ENCODE peak calls at places on chromosomes 7 and 10, in nine cellular contexts. S is coronary artery, A is PC-3, W is esophagus muscularis mucosa, O is endothelial cell of umbilical vein, B is IMR-90, N is left ventricle myocardium inferior, L is psoas muscle, U is GM23338. K is an unnamed sample.

GRCh38 chr10:128178319-128178937 is 52.2 kb upstream of the MKI67 start:
- DNase-seq in S (no peak), A (peak; percentile 54), W (no peak), O (peak; percentile 35), B (peak; percentile 14), N (no peak), L (no peak), U (peak; percentile 83), K (no peak)

GRCh38 chr10:110576220-110576619 is 8.7 kb downstream of the SMC3 start:
- DNase-seq in S (no peak), A (peak; percentile 73), W (no peak), O (peak; percentile 66), B (peak; percentile 85), N (no peak), L (no peak), U (no peak), K (peak; percentile 47)

GRCh38 chr7:121504478-121504877 is 108.4 kb upstream of the FAM3C start:
- DNase-seq in S (no peak), A (peak; percentile 76), W (no peak), O (peak; percentile 83), B (peak; percentile 76), N (no peak), L (no peak), U (no peak), K (peak; percentile 56)

GRCh38 chr10:103872137-103872933 is 17.0 kb upstream of the SH3PXD2A start:
- DNase-seq in S (no peak), A (peak; percentile 81), W (no peak), O (no peak), B (peak; percentile 59), N (no peak), L (peak; percentile 32), U (no peak), K (peak; percentile 99)

GRCh38 chr7:6530626-6531491 is 20.4 kb downstream of the GRID2IP start:
- DNase-seq in S (no peak), A (no peak), W (no peak), O (no peak), B (no peak), N (no peak), L (no peak), U (peak; percentile 86), K (no peak)

GRCh38 chr10:4351723-4352565 is 474.1 kb upstream of the AKR1E2 start:
- DNase-seq in S (no peak), A (no peak), W (no peak), O (peak; percentile 79), B (peak; percentile 43), N (no peak), L (no peak), U (no peak), K (no peak)

GRCh38 chr7:44163591-44163990 is 22.5 kb upstream of the MYL7 start:
- DNase-seq in S (peak; percentile 7), A (peak; percentile 68), W (no peak), O (no peak), B (peak; percentile 94), N (no peak), L (no peak), U (no peak), K (peak; percentile 87)

GRCh38 chr7:45068236-45069023 is 20.3 kb downstream of the NACAD start:
- DNase-seq in S (no peak), A (no peak), W (no peak), O (no peak), B (no peak), N (no peak), L (no peak), U (no peak), K (no peak)

GRCh38 chr7:1503816-1504775 is at the start of gene INTS1:
- DNase-seq in S (peak; percentile 88), A (peak; percentile 95), W (peak; percentile 97), O (peak; percentile 85), B (peak; percentile 85), N (peak; percentile 91), L (peak; percentile 93), U (peak; percentile 96), K (peak; percentile 78)

GRCh38 chr7:141076377-141076776 is 2.5 kb downstream of the TMEM178B start:
- DNase-seq in S (no peak), A (no peak), W (no peak), O (no peak), B (no peak), N (no peak), L (no peak), U (peak; percentile 66), K (no peak)

GRCh38 chr7:110800984-110801383 is 289.9 kb upstream of the LRRN3 start:
- DNase-seq in S (no peak), A (no peak), W (no peak), O (no peak), B (no peak), N (no peak), L (no peak), U (no peak), K (no peak)

GRCh38 chr10:62166331-62167154 is 102.1 kb downstream of the RTKN2 start:
- DNase-seq in S (no peak), A (no peak), W (no peak), O (no peak), B (peak; percentile 65), N (peak; percentile 20), L (peak; percentile 32), U (no peak), K (no peak)

GRCh38 chr10:51344371-51344770 is 270.1 kb downstream of the PRKG1 start:
- DNase-seq in S (no peak), A (no peak), W (no peak), O (no peak), B (peak; percentile 16), N (no peak), L (no peak), U (no peak), K (no peak)

GRCh38 chr7:21426286-21426957 is 1.5 kb upstream of the SP4 start:
- DNase-seq in S (no peak), A (peak; percentile 2), W (no peak), O (no peak), B (no peak), N (no peak), L (no peak), U (peak; percentile 62), K (peak; percentile 40)

DNA sequence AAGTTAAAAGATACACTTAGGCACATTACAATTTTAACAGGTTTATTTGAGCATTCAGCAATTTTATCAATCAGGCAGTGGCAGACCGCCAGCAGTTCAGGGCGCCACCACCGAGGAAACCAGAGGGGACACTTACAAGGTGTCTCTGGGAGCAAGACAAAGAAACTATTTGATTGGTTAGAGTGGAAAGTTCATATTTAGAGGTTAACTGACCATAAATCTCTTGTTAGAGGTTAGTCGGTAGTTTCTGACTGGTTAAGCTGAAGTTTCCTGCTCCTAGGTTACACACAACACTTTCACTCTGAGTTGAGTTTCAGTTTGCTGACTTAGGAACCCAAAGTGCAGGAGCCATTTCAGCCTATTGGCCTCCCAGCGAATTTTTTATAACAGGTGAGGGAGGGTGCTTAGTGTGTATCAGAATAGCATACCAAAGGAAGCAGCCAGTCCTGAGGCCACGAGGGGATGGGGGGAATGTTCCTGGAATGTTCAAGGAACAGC is 10.8 kb upstream of the PVRIG start:
- DNase-seq in S (no peak), A (no peak), W (no peak), O (no peak), B (no peak), N (no peak), L (no peak), U (peak; percentile 46), K (no peak)
- TF ChIP-seq CTCF in S (no peak), A (no peak), W (no peak), O (no peak), B (no peak), N (no peak), L (no peak), U (no peak), K (no peak)

DNA sequence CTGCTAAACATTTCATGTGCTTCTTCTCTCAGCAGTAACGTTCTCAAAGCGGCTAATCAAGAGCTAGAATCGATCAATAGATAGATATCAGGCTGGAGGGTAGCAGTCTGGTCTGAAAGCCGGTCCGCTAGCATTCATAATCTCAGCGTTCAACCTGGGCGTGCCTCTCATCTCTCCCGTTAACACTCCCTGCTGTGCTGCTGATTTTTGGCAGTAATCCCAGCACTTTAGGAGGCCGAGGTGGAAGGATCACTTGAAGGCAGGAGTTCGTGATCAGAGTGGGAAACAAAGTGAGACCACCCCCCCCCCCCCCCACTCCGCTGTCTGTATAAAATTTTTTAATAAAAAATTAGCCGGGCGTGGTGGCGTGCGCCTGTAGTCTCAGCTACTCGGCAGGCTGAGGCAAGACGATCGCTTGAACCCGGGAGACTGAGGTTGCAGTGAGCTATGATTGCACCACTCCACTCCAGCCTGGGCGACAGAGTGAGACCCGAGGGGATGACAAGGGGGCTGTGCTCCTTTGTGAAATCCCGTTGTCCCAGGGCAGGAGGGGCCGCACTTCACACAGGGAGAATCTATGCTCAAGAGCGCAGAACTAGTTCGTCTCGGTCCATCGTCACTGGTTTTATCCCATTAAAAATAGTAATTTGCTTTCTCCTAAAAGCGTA is 624 bp upstream of the CEP55 start:
- DNase-seq in S (no peak), A (peak; percentile 41), W (no peak), O (peak; percentile 42), B (no peak), N (no peak), L (peak; percentile 25), U (peak; percentile 17), K (peak; percentile 33)
- H3K27ac ChIP-seq in S (peak overlapping the region; percentile 80), A (no peak overlapping the region), W (peak overlapping the region; percentile 66), O (peak overlapping the region; percentile 1), B (peak overlapping the region; percentile 58), N (peak overlapping the region; percentile 68), L (peak overlapping the region; percentile 60), U (no peak overlapping the region), K (peak overlapping the region; percentile 43)

GRCh38 chr10:131569851-131570715 is 258.6 kb upstream of the TCERG1L start:
- DNase-seq in S (peak; percentile 41), A (no peak), W (no peak), O (no peak), B (no peak), N (no peak), L (no peak), U (peak; percentile 62), K (no peak)
- TF ChIP-seq CTCF in S (no peak), A (no peak), W (no peak), O (no peak), B (no peak), N (no peak), L (no peak), U (peak; percentile 76), K (no peak)

GRCh38 chr7:139915864-139916716 is 87.0 kb downstream of the TBXAS1 start:
- DNase-seq in S (no peak), A (peak; percentile 98), W (no peak), O (peak; percentile 88), B (peak; percentile 99), N (no peak), L (peak; percentile 51), U (no peak), K (peak; percentile 97)
- H3K27ac ChIP-seq in S (peak overlapping the region; percentile 89), A (peak overlapping the region; percentile 96), W (no peak overlapping the region), O (peak overlapping the region; percentile 72), B (peak overlapping the region; percentile 83), N (peak overlapping the region; percentile 37), L (peak overlapping the region; percentile 18), U (no peak overlapping the region), K (peak overlapping the region; percentile 55)

DNA sequence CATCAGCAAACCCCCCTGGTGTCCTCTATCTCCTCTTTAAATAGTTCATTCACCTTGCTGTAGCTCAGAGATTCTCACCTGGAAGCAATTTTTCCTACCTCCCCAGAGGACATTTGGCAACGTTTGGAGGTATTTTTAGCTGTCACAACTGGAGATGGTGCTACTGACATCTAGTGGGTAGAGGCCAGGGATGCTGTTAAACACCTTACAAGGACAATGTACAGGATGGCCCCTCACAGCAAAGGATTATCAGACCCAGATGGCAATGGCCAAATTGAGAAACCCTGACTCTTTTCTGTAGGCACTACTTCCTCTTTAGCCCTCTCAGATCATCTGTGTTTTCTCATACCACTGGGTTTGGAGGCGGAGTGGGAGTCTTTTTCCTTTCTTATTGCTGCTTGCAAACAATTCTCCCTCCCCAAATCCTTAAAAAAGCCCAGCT is 13.2 kb upstream of the TRA2A start:
- DNase-seq in S (no peak), A (peak; percentile 74), W (peak; percentile 70), O (no peak), B (peak; percentile 44), N (no peak), L (no peak), U (peak; percentile 76), K (peak; percentile 67)
- TF ChIP-seq CTCF in S (no peak), A (peak; percentile 73), W (no peak), O (no peak), B (peak; percentile 57), N (peak; percentile 48), L (peak; percentile 40), U (peak; percentile 97), K (peak; percentile 74)

K was measured in foreskin keratinocyte.